ENCODE peak calls at places on chromosome 21, in five cellular contexts. One of them, this sample, is unnamed.

GRCh38 chr21:29104239-29104708 is 26.2 kb upstream of the MAP3K7CL start:
- DNase-seq in right cardiac atrium: no peak
- DNase-seq in cardiac fibroblast: no peak
- DNase-seq in GM23248: no peak
- DNase-seq in Peyer's patch: no peak
- DNase-seq in this sample: no peak

GRCh38 chr21:15695241-15695640 is 34.5 kb upstream of the USP25 start:
- DNase-seq in cardiac fibroblast: no peak
- DNase-seq in GM23248: peak; percentile 64
- DNase-seq in right cardiac atrium: no peak
- DNase-seq in Peyer's patch: no peak
- DNase-seq in this sample: peak; percentile 15

GRCh38 chr21:23876925-23877558 is 1730.2 kb downstream of the MRPL39 start:
- DNase-seq in GM23248: no peak
- DNase-seq in cardiac fibroblast: no peak
- DNase-seq in right cardiac atrium: no peak
- DNase-seq in Peyer's patch: no peak
- DNase-seq in this sample: no peak

GRCh38 chr21:31266241-31266640 is 77.8 kb downstream of the TIAM1 start:
- DNase-seq in cardiac fibroblast: no peak
- DNase-seq in GM23248: peak; percentile 23
- DNase-seq in Peyer's patch: no peak
- DNase-seq in right cardiac atrium: no peak
- DNase-seq in this sample: no peak

GRCh38 chr21:32061755-32062154 is 188.9 kb downstream of the HUNK start:
- DNase-seq in Peyer's patch: no peak
- DNase-seq in cardiac fibroblast: no peak
- DNase-seq in GM23248: no peak
- DNase-seq in right cardiac atrium: no peak
- DNase-seq in this sample: no peak

GRCh38 chr21:15624646-15625045 is 105.1 kb upstream of the USP25 start:
- DNase-seq in right cardiac atrium: no peak
- DNase-seq in Peyer's patch: no peak
- DNase-seq in GM23248: no peak
- DNase-seq in cardiac fibroblast: no peak
- DNase-seq in this sample: no peak

GRCh38 chr21:44462834-44463200 is 7.5 kb downstream of the LRRC3 start:
- DNase-seq in right cardiac atrium: no peak
- DNase-seq in Peyer's patch: no peak
- DNase-seq in GM23248: no peak
- DNase-seq in cardiac fibroblast: no peak
- DNase-seq in this sample: no peak

GRCh38 chr21:24395320-24395933 is 1211.9 kb downstream of the MRPL39 start:
- DNase-seq in cardiac fibroblast: no peak
- DNase-seq in right cardiac atrium: no peak
- DNase-seq in Peyer's patch: no peak
- DNase-seq in GM23248: no peak
- DNase-seq in this sample: no peak

GRCh38 chr21:32951041-32951440 is 74.7 kb upstream of the OLIG2 start:
- DNase-seq in cardiac fibroblast: no peak
- DNase-seq in GM23248: no peak
- DNase-seq in right cardiac atrium: no peak
- DNase-seq in Peyer's patch: no peak
- DNase-seq in this sample: no peak

GRCh38 chr21:20641251-20641650 is 357.0 kb upstream of the NCAM2 start:
- DNase-seq in Peyer's patch: no peak
- DNase-seq in right cardiac atrium: no peak
- DNase-seq in cardiac fibroblast: no peak
- DNase-seq in GM23248: no peak
- DNase-seq in this sample: no peak

GRCh38 chr21:43976661-43977060 is 35.4 kb upstream of the TRAPPC10 start:
- DNase-seq in GM23248: peak; percentile 70
- DNase-seq in right cardiac atrium: no peak
- DNase-seq in cardiac fibroblast: no peak
- DNase-seq in Peyer's patch: no peak
- DNase-seq in this sample: peak; percentile 68

GRCh38 chr21:25913488-25913887 is 178.7 kb downstream of the GABPA start:
- DNase-seq in right cardiac atrium: no peak
- DNase-seq in Peyer's patch: no peak
- DNase-seq in cardiac fibroblast: no peak
- DNase-seq in GM23248: no peak
- DNase-seq in this sample: no peak

GRCh38 chr21:33212159-33212851 is 17.4 kb upstream of the IFNAR2 start:
- DNase-seq in cardiac fibroblast: peak; percentile 69
- DNase-seq in Peyer's patch: no peak
- DNase-seq in right cardiac atrium: no peak
- DNase-seq in GM23248: peak; percentile 53
- DNase-seq in this sample: peak; percentile 54

GRCh38 chr21:25005388-25005787 is 601.9 kb downstream of the MRPL39 start:
- DNase-seq in cardiac fibroblast: no peak
- DNase-seq in Peyer's patch: no peak
- DNase-seq in right cardiac atrium: no peak
- DNase-seq in GM23248: peak; percentile 0
- DNase-seq in this sample: peak; percentile 28

DNA sequence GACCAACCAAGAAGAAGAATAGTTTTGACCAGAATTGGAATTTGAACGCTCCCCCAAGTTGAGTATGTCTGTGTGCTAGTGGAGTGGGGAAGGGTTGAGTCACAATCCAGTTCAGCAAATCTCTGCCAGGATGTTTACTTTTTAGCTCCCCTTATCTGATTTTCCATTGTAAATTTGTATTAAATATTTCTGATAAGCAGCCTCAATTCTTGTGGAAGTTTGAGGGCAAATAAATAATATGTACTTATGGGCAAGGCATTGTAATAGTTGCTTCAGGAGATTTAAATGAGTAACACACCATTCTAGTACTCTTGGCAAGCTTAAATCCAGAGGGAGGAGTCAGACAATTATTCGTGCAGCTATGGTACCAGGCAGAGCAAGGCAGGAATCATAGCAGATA is 14.4 kb downstream of the CXADR start:
- DNase-seq in cardiac fibroblast: peak; percentile 69
- DNase-seq in GM23248: peak; percentile 33
- DNase-seq in right cardiac atrium: no peak
- DNase-seq in Peyer's patch: no peak
- DNase-seq in this sample: no peak
- H3K4me3 ChIP-seq in cardiac fibroblast: no peak overlapping the region
- H3K4me3 ChIP-seq in GM23248: no peak overlapping the region
- H3K4me3 ChIP-seq in right cardiac atrium: no peak overlapping the region
- H3K4me3 ChIP-seq in Peyer's patch: no peak overlapping the region
- H3K4me3 ChIP-seq in this sample: no peak overlapping the region

DNA sequence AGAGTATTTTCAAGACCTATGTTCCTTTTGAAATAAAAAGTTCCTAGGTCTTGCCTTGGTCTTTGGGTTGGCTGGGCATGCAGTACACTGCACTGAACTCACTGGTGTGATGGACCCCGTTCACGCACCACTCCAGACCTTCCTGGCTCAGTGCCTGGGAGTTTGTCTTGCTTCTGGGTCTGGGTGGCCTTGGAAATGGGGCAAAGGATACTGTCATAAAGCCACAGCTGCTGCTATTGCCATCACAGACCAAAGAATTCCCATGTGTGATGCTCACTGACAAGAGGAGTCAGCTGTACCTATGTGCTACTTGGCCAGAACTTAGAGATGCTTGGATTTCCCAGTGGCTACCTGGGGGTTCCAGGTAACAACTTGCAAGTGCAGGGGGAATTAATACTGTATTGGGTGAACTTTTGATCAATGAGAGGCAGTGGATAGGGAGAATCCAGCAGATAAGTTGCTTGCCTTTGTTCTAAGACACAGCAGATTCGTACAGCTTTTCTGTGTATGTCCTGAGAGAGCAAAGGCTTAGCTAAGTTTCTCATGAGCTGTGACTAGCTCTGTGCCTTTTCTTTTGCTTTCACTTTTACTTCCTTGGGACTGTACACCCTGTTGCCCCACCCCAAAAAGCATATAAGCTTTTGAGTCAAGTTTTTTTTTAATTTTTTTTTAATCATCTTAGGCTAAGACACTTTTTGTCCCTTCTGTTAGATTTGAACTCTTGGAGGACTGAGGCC is 115.3 kb downstream of the RUNX1 start:
- DNase-seq in GM23248: no peak
- DNase-seq in cardiac fibroblast: no peak
- DNase-seq in Peyer's patch: no peak
- DNase-seq in right cardiac atrium: no peak
- DNase-seq in this sample: no peak
- H3K4me3 ChIP-seq in GM23248: no peak overlapping the region
- H3K4me3 ChIP-seq in cardiac fibroblast: no peak overlapping the region
- H3K4me3 ChIP-seq in Peyer's patch: no peak overlapping the region
- H3K4me3 ChIP-seq in right cardiac atrium: no peak overlapping the region
- H3K4me3 ChIP-seq in this sample: no peak overlapping the region

DNA sequence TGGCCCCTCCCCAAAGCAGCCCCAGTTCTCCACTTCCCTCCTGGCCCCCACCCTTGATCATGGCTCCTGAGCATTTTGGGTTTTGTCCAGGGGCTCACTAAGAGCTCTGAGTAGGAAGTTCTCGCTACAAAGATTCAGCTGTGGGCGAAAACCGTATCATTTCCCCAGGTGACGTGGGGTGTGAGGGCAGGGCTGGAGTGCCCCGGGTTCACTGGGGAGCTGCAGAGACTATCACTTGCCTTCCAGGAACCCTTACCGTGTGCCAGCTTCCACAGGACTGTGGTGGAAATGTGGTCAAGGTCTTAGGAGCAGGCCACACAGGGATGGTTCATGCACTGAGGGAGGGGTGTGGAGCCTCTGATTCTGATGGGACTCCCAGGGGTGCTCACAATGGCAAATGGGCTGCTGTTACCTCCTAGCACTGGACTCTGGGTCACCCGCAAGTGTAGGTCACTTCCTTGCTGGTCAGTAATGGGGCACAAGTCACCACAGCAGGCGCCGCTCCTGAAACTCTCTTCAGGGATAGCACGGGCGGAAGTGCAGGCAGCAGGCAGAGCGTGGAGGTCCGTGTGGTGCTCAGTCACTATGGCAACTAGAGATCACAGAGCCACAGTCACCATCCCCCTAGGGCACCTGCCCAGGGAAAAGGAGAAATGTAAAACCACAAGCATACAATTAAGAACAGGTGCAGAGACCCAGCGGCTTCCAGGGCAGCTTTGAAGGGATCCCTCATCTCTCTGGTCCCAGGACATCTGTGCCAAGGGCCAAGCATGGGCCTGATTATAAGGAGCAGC is 35.4 kb downstream of the RSPH1 start:
- DNase-seq in right cardiac atrium: no peak
- DNase-seq in GM23248: no peak
- DNase-seq in cardiac fibroblast: no peak
- DNase-seq in Peyer's patch: peak; percentile 80
- DNase-seq in this sample: no peak
- H3K4me3 ChIP-seq in right cardiac atrium: no peak overlapping the region
- H3K4me3 ChIP-seq in GM23248: no peak overlapping the region
- H3K4me3 ChIP-seq in cardiac fibroblast: no peak overlapping the region
- H3K4me3 ChIP-seq in Peyer's patch: no peak overlapping the region
- H3K4me3 ChIP-seq in this sample: no peak overlapping the region

DNA sequence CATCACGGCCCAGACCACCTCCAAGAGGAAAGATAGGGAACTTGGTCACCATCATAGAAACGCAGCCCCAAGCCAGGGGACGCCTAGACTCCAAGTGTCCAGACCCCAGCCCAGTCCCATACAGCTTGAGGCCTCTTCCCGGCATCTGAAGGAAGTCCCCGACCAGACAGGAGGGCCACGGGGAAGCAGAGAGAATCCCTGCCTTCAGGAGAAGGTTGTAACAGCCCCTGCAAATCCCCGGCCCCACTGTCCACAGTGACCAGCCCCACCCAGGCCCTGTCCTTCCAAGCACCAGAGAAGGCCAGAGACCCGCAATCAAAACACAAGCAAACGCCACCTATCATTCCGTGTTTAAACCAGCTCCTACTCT is 1.7 kb downstream of the SLC19A1 start:
- DNase-seq in right cardiac atrium: peak; percentile 17
- DNase-seq in GM23248: no peak
- DNase-seq in cardiac fibroblast: no peak
- DNase-seq in Peyer's patch: no peak
- DNase-seq in this sample: no peak
- H3K4me3 ChIP-seq in right cardiac atrium: no peak overlapping the region
- H3K4me3 ChIP-seq in GM23248: no peak overlapping the region
- H3K4me3 ChIP-seq in cardiac fibroblast: no peak overlapping the region
- H3K4me3 ChIP-seq in Peyer's patch: no peak overlapping the region
- H3K4me3 ChIP-seq in this sample: no peak overlapping the region

DNA sequence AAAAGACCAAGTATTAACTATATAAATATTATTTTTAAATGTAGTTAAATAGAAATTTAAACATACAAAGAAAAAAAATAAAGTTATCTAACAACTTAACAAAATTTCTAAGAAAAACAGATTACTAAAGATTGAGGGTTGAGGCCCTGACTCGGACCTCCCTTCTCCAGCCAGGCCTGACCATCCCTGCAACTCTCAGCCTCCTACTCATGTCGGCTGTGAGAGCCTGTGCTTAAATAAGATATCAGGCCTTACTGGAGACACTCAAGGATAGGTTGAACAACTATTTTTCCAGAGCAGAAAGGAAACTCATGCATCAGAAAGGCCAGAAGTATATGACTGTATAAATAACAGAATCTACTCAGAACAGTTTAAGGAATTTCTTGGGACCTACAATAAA is 33.0 kb upstream of the PSMG1 start:
- DNase-seq in cardiac fibroblast: no peak
- DNase-seq in right cardiac atrium: no peak
- DNase-seq in Peyer's patch: no peak
- DNase-seq in GM23248: no peak
- DNase-seq in this sample: no peak
- H3K4me3 ChIP-seq in cardiac fibroblast: no peak overlapping the region
- H3K4me3 ChIP-seq in right cardiac atrium: no peak overlapping the region
- H3K4me3 ChIP-seq in Peyer's patch: no peak overlapping the region
- H3K4me3 ChIP-seq in GM23248: no peak overlapping the region
- H3K4me3 ChIP-seq in this sample: no peak overlapping the region

GRCh38 chr21:22573834-22574233 is 1575.6 kb downstream of the NCAM2 start:
- DNase-seq in Peyer's patch: no peak
- DNase-seq in right cardiac atrium: no peak
- DNase-seq in cardiac fibroblast: no peak
- DNase-seq in GM23248: no peak
- DNase-seq in this sample: no peak

DNA sequence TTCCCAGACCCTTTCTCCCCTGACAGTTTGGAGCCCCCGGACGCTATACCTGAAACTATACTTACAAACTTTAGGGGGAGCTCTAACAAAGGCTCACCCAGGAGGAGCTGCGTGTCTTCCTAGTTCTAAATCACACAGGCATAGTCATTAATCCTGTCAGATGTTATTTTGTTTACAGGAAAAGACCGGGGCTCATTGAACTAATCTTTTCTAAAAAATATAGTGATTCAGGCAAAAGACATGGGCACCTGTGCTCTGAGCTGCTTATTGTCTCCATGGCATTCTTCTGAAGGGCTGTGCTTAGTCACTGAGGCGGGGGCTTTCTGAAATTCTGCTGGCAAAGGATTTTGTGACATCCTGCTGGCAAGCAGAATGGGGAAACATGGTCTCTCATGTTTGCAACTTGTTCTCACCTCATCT is 1577.0 kb downstream of the NCAM2 start:
- DNase-seq in Peyer's patch: no peak
- DNase-seq in right cardiac atrium: no peak
- DNase-seq in cardiac fibroblast: no peak
- DNase-seq in GM23248: no peak
- DNase-seq in this sample: no peak
- H3K4me3 ChIP-seq in Peyer's patch: no peak overlapping the region
- H3K4me3 ChIP-seq in right cardiac atrium: no peak overlapping the region
- H3K4me3 ChIP-seq in cardiac fibroblast: no peak overlapping the region
- H3K4me3 ChIP-seq in GM23248: no peak overlapping the region
- H3K4me3 ChIP-seq in this sample: no peak overlapping the region

GRCh38 chr21:37208741-37209225 is 58.4 kb downstream of the VPS26C start:
- DNase-seq in GM23248: no peak
- DNase-seq in right cardiac atrium: no peak
- DNase-seq in Peyer's patch: peak; percentile 42
- DNase-seq in cardiac fibroblast: no peak
- DNase-seq in this sample: no peak
- H3K4me3 ChIP-seq in GM23248: no peak overlapping the region
- H3K4me3 ChIP-seq in right cardiac atrium: no peak overlapping the region
- H3K4me3 ChIP-seq in Peyer's patch: no peak overlapping the region
- H3K4me3 ChIP-seq in cardiac fibroblast: no peak overlapping the region
- H3K4me3 ChIP-seq in this sample: no peak overlapping the region